ENCODE peak calls at places on chromosomes 12 and 14, in seven cellular contexts. One of them, this sample, is unnamed.

GRCh38 chr12:750356-751191 is 1.8 kb upstream of the WNK1 start:
- DNase-seq in GM12878: no peak
- DNase-seq in prostate gland: no peak
- DNase-seq in SK-N-SH: peak; percentile 26
- DNase-seq in stomach: no peak
- DNase-seq in spleen: no peak
- DNase-seq in H1: no peak
- DNase-seq in this sample: no peak

GRCh38 chr14:61227893-61228591 is 53.1 kb downstream of the TMEM30B start:
- DNase-seq in SK-N-SH: no peak
- DNase-seq in stomach: no peak
- DNase-seq in H1: no peak
- DNase-seq in spleen: no peak
- DNase-seq in GM12878: no peak
- DNase-seq in prostate gland: no peak
- DNase-seq in this sample: no peak

GRCh38 chr14:73173092-73173735 is 36.9 kb downstream of the PSEN1 start:
- DNase-seq in H1: no peak
- DNase-seq in GM12878: no peak
- DNase-seq in prostate gland: no peak
- DNase-seq in spleen: no peak
- DNase-seq in stomach: no peak
- DNase-seq in SK-N-SH: peak; percentile 35
- DNase-seq in this sample: no peak

GRCh38 chr12:105705765-105706164 is 375.3 kb downstream of the C12orf75 start:
- DNase-seq in SK-N-SH: peak; percentile 27
- DNase-seq in GM12878: no peak
- DNase-seq in spleen: no peak
- DNase-seq in H1: no peak
- DNase-seq in prostate gland: peak; percentile 32
- DNase-seq in stomach: peak; percentile 41
- DNase-seq in this sample: peak; percentile 12

GRCh38 chr14:77625360-77625759 is 8.9 kb upstream of the SPTLC2 start:
- DNase-seq in spleen: no peak
- DNase-seq in H1: no peak
- DNase-seq in prostate gland: no peak
- DNase-seq in stomach: no peak
- DNase-seq in GM12878: no peak
- DNase-seq in SK-N-SH: no peak
- DNase-seq in this sample: no peak

GRCh38 chr14:35368139-35368460 is 36.4 kb downstream of the NFKBIA start:
- DNase-seq in H1: no peak
- DNase-seq in SK-N-SH: no peak
- DNase-seq in prostate gland: no peak
- DNase-seq in spleen: no peak
- DNase-seq in GM12878: no peak
- DNase-seq in stomach: no peak
- DNase-seq in this sample: no peak

GRCh38 chr12:13179159-13180074 is 17.1 kb upstream of the EMP1 start:
- DNase-seq in spleen: peak; percentile 84
- DNase-seq in stomach: peak; percentile 64
- DNase-seq in prostate gland: peak; percentile 12
- DNase-seq in GM12878: no peak
- DNase-seq in SK-N-SH: peak; percentile 54
- DNase-seq in H1: no peak
- DNase-seq in this sample: no peak

GRCh38 chr12:53516758-53517455 is 9.6 kb upstream of the NPFF start:
- DNase-seq in spleen: no peak
- DNase-seq in SK-N-SH: no peak
- DNase-seq in GM12878: no peak
- DNase-seq in stomach: no peak
- DNase-seq in prostate gland: no peak
- DNase-seq in H1: no peak
- DNase-seq in this sample: no peak

GRCh38 chr14:87179936-87180335 is 813.0 kb downstream of the GALC start:
- DNase-seq in stomach: no peak
- DNase-seq in SK-N-SH: no peak
- DNase-seq in H1: no peak
- DNase-seq in spleen: no peak
- DNase-seq in prostate gland: no peak
- DNase-seq in GM12878: no peak
- DNase-seq in this sample: no peak

GRCh38 chr14:99590746-99591555 is 13.1 kb downstream of the CCDC85C start:
- DNase-seq in GM12878: no peak
- DNase-seq in spleen: no peak
- DNase-seq in stomach: no peak
- DNase-seq in prostate gland: no peak
- DNase-seq in H1: no peak
- DNase-seq in SK-N-SH: peak; percentile 88
- DNase-seq in this sample: no peak
- TF ChIP-seq POLR2AphosphoS5 in GM12878: no peak
- TF ChIP-seq POLR2AphosphoS5 in spleen: peak; percentile 30
- TF ChIP-seq POLR2AphosphoS5 in stomach: no peak
- TF ChIP-seq POLR2AphosphoS5 in prostate gland: no peak
- TF ChIP-seq POLR2AphosphoS5 in H1: no peak
- TF ChIP-seq POLR2AphosphoS5 in SK-N-SH: no peak
- TF ChIP-seq POLR2AphosphoS5 in this sample: no peak

GRCh38 chr14:24063263-24063836 is 8.0 kb upstream of the CPNE6 start:
- DNase-seq in H1: no peak
- DNase-seq in SK-N-SH: peak; percentile 14
- DNase-seq in GM12878: no peak
- DNase-seq in spleen: peak; percentile 35
- DNase-seq in prostate gland: no peak
- DNase-seq in stomach: no peak
- DNase-seq in this sample: no peak
- TF ChIP-seq POLR2AphosphoS5 in H1: no peak
- TF ChIP-seq POLR2AphosphoS5 in SK-N-SH: no peak
- TF ChIP-seq POLR2AphosphoS5 in GM12878: no peak
- TF ChIP-seq POLR2AphosphoS5 in spleen: no peak
- TF ChIP-seq POLR2AphosphoS5 in prostate gland: no peak
- TF ChIP-seq POLR2AphosphoS5 in stomach: no peak
- TF ChIP-seq POLR2AphosphoS5 in this sample: no peak

GRCh38 chr12:10293151-10293550 is 14.5 kb upstream of the KLRD1 start:
- DNase-seq in spleen: no peak
- DNase-seq in GM12878: no peak
- DNase-seq in H1: no peak
- DNase-seq in stomach: no peak
- DNase-seq in prostate gland: no peak
- DNase-seq in SK-N-SH: no peak
- DNase-seq in this sample: no peak
- TF ChIP-seq POLR2AphosphoS5 in spleen: no peak
- TF ChIP-seq POLR2AphosphoS5 in GM12878: no peak
- TF ChIP-seq POLR2AphosphoS5 in H1: no peak
- TF ChIP-seq POLR2AphosphoS5 in stomach: no peak
- TF ChIP-seq POLR2AphosphoS5 in prostate gland: no peak
- TF ChIP-seq POLR2AphosphoS5 in SK-N-SH: no peak
- TF ChIP-seq POLR2AphosphoS5 in this sample: no peak

GRCh38 chr12:68534108-68534507 is 76.6 kb upstream of the RAP1B start:
- DNase-seq in stomach: no peak
- DNase-seq in GM12878: no peak
- DNase-seq in prostate gland: no peak
- DNase-seq in H1: no peak
- DNase-seq in SK-N-SH: no peak
- DNase-seq in spleen: no peak
- DNase-seq in this sample: no peak

GRCh38 chr12:68539615-68539952 is 71.1 kb upstream of the RAP1B start:
- DNase-seq in prostate gland: no peak
- DNase-seq in H1: no peak
- DNase-seq in GM12878: no peak
- DNase-seq in SK-N-SH: no peak
- DNase-seq in stomach: no peak
- DNase-seq in spleen: no peak
- DNase-seq in this sample: no peak

GRCh38 chr12:68538722-68539614 is 71.7 kb upstream of the RAP1B start:
- DNase-seq in H1: peak; percentile 53
- DNase-seq in SK-N-SH: no peak
- DNase-seq in spleen: no peak
- DNase-seq in stomach: peak; percentile 33
- DNase-seq in prostate gland: no peak
- DNase-seq in GM12878: peak; percentile 59
- DNase-seq in this sample: no peak

GRCh38 chr12:68537571-68537970 is 73.1 kb upstream of the RAP1B start:
- DNase-seq in H1: no peak
- DNase-seq in spleen: no peak
- DNase-seq in prostate gland: no peak
- DNase-seq in GM12878: no peak
- DNase-seq in stomach: no peak
- DNase-seq in SK-N-SH: no peak
- DNase-seq in this sample: no peak

DNA sequence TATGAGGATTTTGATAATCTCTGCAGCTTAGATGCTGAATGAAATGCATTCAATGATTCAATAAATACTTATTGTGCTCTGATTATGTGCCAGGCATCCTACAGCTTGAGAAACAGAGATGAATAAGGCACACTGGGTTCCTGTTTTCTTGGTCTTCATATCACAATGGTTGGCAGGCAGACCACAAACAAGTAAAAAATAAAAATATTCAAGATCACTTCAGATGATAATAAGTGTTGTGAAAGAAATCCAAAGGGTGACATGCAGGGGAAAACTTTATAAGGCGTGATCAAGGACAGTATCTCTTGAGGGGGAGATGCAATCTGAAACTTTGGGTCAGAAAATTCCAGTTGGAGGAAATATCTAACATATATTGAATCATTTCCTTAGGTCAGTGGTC is 73.8 kb upstream of the RAP1B start:
- DNase-seq in prostate gland: no peak
- DNase-seq in stomach: no peak
- DNase-seq in H1: no peak
- DNase-seq in GM12878: no peak
- DNase-seq in SK-N-SH: no peak
- DNase-seq in spleen: no peak
- DNase-seq in this sample: no peak
- TF ChIP-seq POLR2AphosphoS5 in prostate gland: no peak
- TF ChIP-seq POLR2AphosphoS5 in stomach: no peak
- TF ChIP-seq POLR2AphosphoS5 in H1: no peak
- TF ChIP-seq POLR2AphosphoS5 in GM12878: no peak
- TF ChIP-seq POLR2AphosphoS5 in SK-N-SH: no peak
- TF ChIP-seq POLR2AphosphoS5 in spleen: no peak
- TF ChIP-seq POLR2AphosphoS5 in this sample: no peak

GRCh38 chr14:99566390-99567354 is 37.3 kb downstream of the CCDC85C start:
- DNase-seq in prostate gland: no peak
- DNase-seq in stomach: no peak
- DNase-seq in H1: no peak
- DNase-seq in spleen: no peak
- DNase-seq in GM12878: no peak
- DNase-seq in SK-N-SH: no peak
- DNase-seq in this sample: no peak

GRCh38 chr14:99564903-99565259 is 39.1 kb downstream of the CCDC85C start:
- DNase-seq in SK-N-SH: peak; percentile 69
- DNase-seq in stomach: no peak
- DNase-seq in spleen: no peak
- DNase-seq in GM12878: no peak
- DNase-seq in H1: no peak
- DNase-seq in prostate gland: no peak
- DNase-seq in this sample: no peak

GRCh38 chr14:99566009-99566389 is 38.0 kb downstream of the CCDC85C start:
- DNase-seq in H1: no peak
- DNase-seq in spleen: no peak
- DNase-seq in SK-N-SH: no peak
- DNase-seq in GM12878: no peak
- DNase-seq in prostate gland: peak; percentile 97
- DNase-seq in stomach: peak; percentile 77
- DNase-seq in this sample: no peak

GRCh38 chr14:99564256-99564902 is 39.6 kb downstream of the CCDC85C start:
- DNase-seq in stomach: peak; percentile 73
- DNase-seq in GM12878: no peak
- DNase-seq in prostate gland: peak; percentile 89
- DNase-seq in SK-N-SH: peak; percentile 81
- DNase-seq in H1: no peak
- DNase-seq in spleen: no peak
- DNase-seq in this sample: no peak

GRCh38 chr14:99565383-99565782 is 38.6 kb downstream of the CCDC85C start:
- DNase-seq in prostate gland: no peak
- DNase-seq in SK-N-SH: no peak
- DNase-seq in stomach: no peak
- DNase-seq in spleen: no peak
- DNase-seq in GM12878: no peak
- DNase-seq in H1: no peak
- DNase-seq in this sample: no peak
- TF ChIP-seq POLR2AphosphoS5 in prostate gland: no peak
- TF ChIP-seq POLR2AphosphoS5 in SK-N-SH: no peak
- TF ChIP-seq POLR2AphosphoS5 in stomach: no peak
- TF ChIP-seq POLR2AphosphoS5 in spleen: no peak
- TF ChIP-seq POLR2AphosphoS5 in GM12878: no peak
- TF ChIP-seq POLR2AphosphoS5 in H1: no peak
- TF ChIP-seq POLR2AphosphoS5 in this sample: no peak

DNA sequence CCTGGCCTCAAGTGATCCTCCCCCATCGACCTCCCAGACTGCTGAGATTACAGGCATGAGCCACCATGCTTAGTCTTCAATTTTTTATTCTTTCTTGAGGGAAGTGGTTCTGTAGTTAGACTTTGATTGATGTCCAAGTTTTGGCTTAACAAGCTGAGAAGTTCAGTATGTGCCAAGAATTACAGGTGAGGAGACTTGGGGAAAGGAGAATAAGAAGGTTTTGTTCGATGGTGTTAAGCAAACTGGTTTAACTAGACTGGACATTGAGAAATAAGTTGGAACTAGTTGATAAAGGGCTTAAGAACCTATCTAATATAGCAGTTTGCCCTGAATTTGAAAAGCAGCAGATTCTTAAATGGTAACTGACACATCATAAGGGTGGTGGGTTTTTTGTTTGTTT is 32.6 kb upstream of the PLEKHD1 start:
- DNase-seq in stomach: no peak
- DNase-seq in GM12878: no peak
- DNase-seq in H1: no peak
- DNase-seq in SK-N-SH: no peak
- DNase-seq in spleen: no peak
- DNase-seq in prostate gland: no peak
- DNase-seq in this sample: no peak
- TF ChIP-seq POLR2AphosphoS5 in stomach: no peak
- TF ChIP-seq POLR2AphosphoS5 in GM12878: no peak
- TF ChIP-seq POLR2AphosphoS5 in H1: no peak
- TF ChIP-seq POLR2AphosphoS5 in SK-N-SH: no peak
- TF ChIP-seq POLR2AphosphoS5 in spleen: no peak
- TF ChIP-seq POLR2AphosphoS5 in prostate gland: no peak
- TF ChIP-seq POLR2AphosphoS5 in this sample: no peak

DNA sequence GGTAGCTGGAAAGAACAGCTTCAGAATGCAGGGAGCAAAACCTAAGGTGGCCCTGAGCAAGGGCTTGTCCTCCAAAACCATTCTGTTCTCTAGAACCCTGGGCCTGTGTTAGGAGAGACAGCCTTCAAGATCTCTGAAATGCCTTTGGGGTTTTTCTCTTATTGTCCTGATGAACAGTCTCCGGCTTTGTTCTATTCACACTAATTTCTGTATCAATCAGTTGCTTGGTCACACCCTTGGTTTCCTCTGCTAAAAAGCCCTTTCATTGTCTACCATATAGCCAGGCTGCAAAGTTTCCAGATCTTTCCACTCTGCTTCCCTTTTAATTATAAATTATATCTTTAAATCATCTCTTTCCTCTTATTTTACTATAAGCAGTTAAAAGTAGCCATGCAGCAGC is 219.9 kb upstream of the ARID2 start:
- DNase-seq in GM12878: no peak
- DNase-seq in spleen: no peak
- DNase-seq in H1: no peak
- DNase-seq in prostate gland: no peak
- DNase-seq in SK-N-SH: no peak
- DNase-seq in stomach: no peak
- DNase-seq in this sample: no peak
- TF ChIP-seq POLR2AphosphoS5 in GM12878: no peak
- TF ChIP-seq POLR2AphosphoS5 in spleen: no peak
- TF ChIP-seq POLR2AphosphoS5 in H1: no peak
- TF ChIP-seq POLR2AphosphoS5 in prostate gland: no peak
- TF ChIP-seq POLR2AphosphoS5 in SK-N-SH: no peak
- TF ChIP-seq POLR2AphosphoS5 in stomach: no peak
- TF ChIP-seq POLR2AphosphoS5 in this sample: no peak

GRCh38 chr12:113095405-113095804 is 38.9 kb downstream of the DTX1 start:
- DNase-seq in prostate gland: no peak
- DNase-seq in stomach: no peak
- DNase-seq in SK-N-SH: no peak
- DNase-seq in spleen: no peak
- DNase-seq in GM12878: no peak
- DNase-seq in H1: no peak
- DNase-seq in this sample: no peak
- TF ChIP-seq POLR2AphosphoS5 in prostate gland: no peak
- TF ChIP-seq POLR2AphosphoS5 in stomach: no peak
- TF ChIP-seq POLR2AphosphoS5 in SK-N-SH: no peak
- TF ChIP-seq POLR2AphosphoS5 in spleen: no peak
- TF ChIP-seq POLR2AphosphoS5 in GM12878: no peak
- TF ChIP-seq POLR2AphosphoS5 in H1: no peak
- TF ChIP-seq POLR2AphosphoS5 in this sample: no peak

This sample was measured in Panc1.